ENCODE peak calls at places on chromosomes 1 and 21, in six cellular contexts. M, P, Z, Q, A and E are unnamed samples.

GRCh38 chr1:109482796-109483638 is 688 bp upstream of the ATXN7L2 start:
- DNase-seq in A (no peak), Q (no peak), P (peak), M (no peak), Z (no peak), E (peak)

GRCh38 chr1:204221271-204221670 is 7.5 kb upstream of the GOLT1A start:
- DNase-seq in A (no peak), P (no peak), M (no peak), Q (no peak), Z (no peak), E (no peak)

GRCh38 chr1:4675454-4676186 is 21.2 kb downstream of the AJAP1 start:
- DNase-seq in P (no peak), A (no peak), M (no peak), Z (no peak), Q (no peak), E (no peak)

GRCh38 chr1:19786988-19787423 is 12.7 kb downstream of the TMCO4 start:
- DNase-seq in M (no peak), A (peak), Q (peak), Z (no peak), P (peak), E (no peak)

GRCh38 chr1:95116666-95117206 is 419 bp upstream of the TLCD4 start:
- DNase-seq in P (peak), Q (peak), A (peak), Z (peak), M (peak), E (peak)

GRCh38 chr1:52032785-52033131 is 852 bp downstream of the KTI12 start:
- DNase-seq in M (peak), P (peak), A (peak), Q (peak), Z (no peak), E (peak)

GRCh38 chr1:233509596-233509995 is 104.3 kb upstream of the KCNK1 start:
- DNase-seq in Z (peak), Q (no peak), P (no peak), M (no peak), A (no peak), E (no peak)

GRCh38 chr1:14095001-14095400 is 395.0 kb downstream of the PRDM2 start:
- DNase-seq in P (no peak), A (peak), Z (peak), Q (peak), M (no peak), E (no peak)

GRCh38 chr1:225448146-225448805 is 20.4 kb upstream of the LBR start:
- DNase-seq in P (no peak), A (no peak), M (no peak), Q (no peak), Z (no peak), E (no peak)

GRCh38 chr1:178434899-178435298 is 61.9 kb downstream of the CLEC20A start:
- DNase-seq in Q (no peak), M (no peak), A (no peak), Z (no peak), P (no peak), E (no peak)

GRCh38 chr1:80929868-80930508 is 870.7 kb upstream of the ADGRL2 start:
- DNase-seq in Z (no peak), P (no peak), Q (no peak), A (no peak), M (no peak), E (no peak)

GRCh38 chr1:47824721-47825120 is 172.5 kb downstream of the TRABD2B start:
- DNase-seq in M (no peak), P (no peak), Z (no peak), A (no peak), Q (no peak), E (no peak)

GRCh38 chr1:187876775-187877174 is 1048.0 kb downstream of the PLA2G4A start:
- DNase-seq in Q (no peak), A (no peak), P (no peak), M (no peak), Z (no peak), E (no peak)

GRCh38 chr1:109241841-109242301 is 7.5 kb upstream of the CELSR2 start:
- DNase-seq in A (peak), Q (peak), M (no peak), Z (no peak), P (no peak), E (no peak)

GRCh38 chr1:228141082-228141870 is 1.2 kb downstream of the GUK1 start:
- DNase-seq in Q (no peak), Z (no peak), M (peak), P (no peak), A (peak), E (peak)

GRCh38 chr1:29556657-29557056 is 320.3 kb downstream of the PTPRU start:
- DNase-seq in Q (no peak), Z (no peak), A (no peak), M (no peak), P (no peak), E (no peak)

GRCh38 chr1:43481481-43481880 is 27.8 kb upstream of the HYI start:
- DNase-seq in Q (no peak), M (no peak), A (no peak), P (no peak), Z (no peak), E (no peak)

GRCh38 chr1:211375286-211375818 is 48.7 kb downstream of the TRAF5 start:
- DNase-seq in Q (peak), P (no peak), Z (no peak), A (no peak), M (no peak), E (no peak)

GRCh38 chr1:54268714-54269297 is 68.8 kb downstream of the MRPL37 start:
- DNase-seq in Z (no peak), Q (no peak), P (no peak), M (no peak), A (no peak), E (no peak)

GRCh38 chr1:31674626-31675025 is 29.2 kb downstream of the COL16A1 start:
- DNase-seq in Q (peak), M (no peak), P (no peak), Z (no peak), A (no peak), E (no peak)

GRCh38 chr1:202254454-202255252 is 61.1 kb downstream of the LGR6 start:
- DNase-seq in Z (no peak), M (peak), P (peak), Q (no peak), A (peak), E (peak)

GRCh38 chr1:225408249-225408648 is 19.6 kb downstream of the LBR start:
- DNase-seq in P (no peak), M (no peak), Q (peak), Z (no peak), A (no peak), E (no peak)

GRCh38 chr1:162554258-162554657 is 7.3 kb upstream of the UAP1 start:
- DNase-seq in Q (no peak), M (peak), P (no peak), A (no peak), Z (no peak), E (peak)

GRCh38 chr1:25562101-25562927 is 18.9 kb downstream of the LDLRAP1 start:
- DNase-seq in Z (no peak), Q (no peak), P (no peak), M (no peak), A (no peak), E (no peak)

GRCh38 chr1:2252423-2252822 is 24.3 kb downstream of the SKI start:
- DNase-seq in Q (no peak), Z (no peak), P (no peak), M (no peak), A (no peak), E (no peak)

GRCh38 chr21:36723371-36723881 is 24.5 kb downstream of the SIM2 start:
- DNase-seq in P (no peak), M (no peak), Z (no peak), A (no peak), Q (no peak), E (no peak)

GRCh38 chr1:170743083-170743482 is 79.2 kb downstream of the PRRX1 start:
- DNase-seq in M (no peak), Q (no peak), P (no peak), A (no peak), Z (no peak), E (no peak)

GRCh38 chr1:27994060-27994459 is 34.3 kb downstream of the XKR8 start:
- DNase-seq in A (no peak), Q (peak), P (no peak), M (no peak), Z (no peak), E (no peak)

GRCh38 chr1:20511518-20512428 is 3.8 kb upstream of the MUL1 start:
- DNase-seq in P (no peak), Z (no peak), Q (no peak), A (no peak), M (peak), E (no peak)

GRCh38 chr1:244444854-244445253 is 6.9 kb downstream of the ADSS2 start:
- DNase-seq in P (no peak), M (peak), Q (peak), A (no peak), Z (no peak), E (no peak)

GRCh38 chr21:20040768-20041167 is 957.4 kb upstream of the NCAM2 start:
- DNase-seq in Q (peak), P (no peak), M (peak), A (no peak), Z (no peak), E (no peak)

GRCh38 chr1:1567831-1568380 is 6.8 kb downstream of the SSU72 start:
- DNase-seq in Z (no peak), M (peak), P (no peak), Q (peak), A (no peak), E (no peak)

GRCh38 chr1:3900969-3901529 is 977 bp upstream of the C1orf174 start:
- DNase-seq in M (peak), Z (peak), A (peak), Q (peak), P (peak), E (peak)

GRCh38 chr1:181062800-181063428 is 25.6 kb upstream of the IER5 start:
- DNase-seq in P (no peak), M (no peak), A (no peak), Q (no peak), Z (no peak), E (peak)

GRCh38 chr1:235423214-235423652 is 56.0 kb downstream of the TBCE start:
- DNase-seq in M (no peak), P (no peak), Q (no peak), Z (no peak), A (no peak), E (no peak)

GRCh38 chr21:35172231-35172630 is 123.1 kb upstream of the RUNX1 start:
- DNase-seq in P (no peak), M (no peak), A (no peak), Q (no peak), Z (no peak), E (no peak)
- H2BK5ac ChIP-seq in P (no peak), M (no peak), A (no peak), Q (no peak), Z (no peak), E (no peak)

GRCh38 chr21:41877901-41878830 is 978 bp downstream of the PRDM15 start:
- DNase-seq in A (no peak), Q (peak), M (peak), Z (peak), P (no peak), E (peak)

GRCh38 chr21:41876928-41877652 is 2.1 kb downstream of the PRDM15 start:
- DNase-seq in P (no peak), M (no peak), Z (no peak), Q (no peak), A (no peak), E (no peak)

GRCh38 chr21:41880153-41880552 is 1.0 kb upstream of the PRDM15 start:
- DNase-seq in Z (no peak), A (no peak), Q (no peak), M (no peak), P (no peak), E (no peak)

GRCh38 chr21:41879190-41879998 is at the start of gene PRDM15:
- DNase-seq in Q (peak), M (peak), A (peak), P (peak), Z (peak), E (peak)

GRCh38 chr21:41878831-41879189 is 334 bp downstream of the PRDM15 start:
- DNase-seq in M (peak), Q (peak), A (peak), P (peak), Z (peak), E (peak)
- H2BK15ac ChIP-seq in M (no peak), Q (no peak), A (no peak), P (no peak), Z (no peak), E (no peak)

GRCh38 chr1:8699679-8700078 is 117.8 kb downstream of the RERE start:
- DNase-seq in Q (no peak), M (no peak), Z (no peak), P (no peak), A (no peak), E (no peak)
- H2BK5ac ChIP-seq in Q (no peak), M (no peak), Z (no peak), P (no peak), A (no peak), E (no peak)

GRCh38 chr1:78468511-78468910 is 22.3 kb upstream of the PTGFR start:
- DNase-seq in M (no peak), Z (no peak), A (no peak), P (no peak), Q (no peak), E (no peak)
- H2BK15ac ChIP-seq in M (no peak), Z (no peak), A (no peak), P (no peak), Q (no peak), E (no peak)

DNA sequence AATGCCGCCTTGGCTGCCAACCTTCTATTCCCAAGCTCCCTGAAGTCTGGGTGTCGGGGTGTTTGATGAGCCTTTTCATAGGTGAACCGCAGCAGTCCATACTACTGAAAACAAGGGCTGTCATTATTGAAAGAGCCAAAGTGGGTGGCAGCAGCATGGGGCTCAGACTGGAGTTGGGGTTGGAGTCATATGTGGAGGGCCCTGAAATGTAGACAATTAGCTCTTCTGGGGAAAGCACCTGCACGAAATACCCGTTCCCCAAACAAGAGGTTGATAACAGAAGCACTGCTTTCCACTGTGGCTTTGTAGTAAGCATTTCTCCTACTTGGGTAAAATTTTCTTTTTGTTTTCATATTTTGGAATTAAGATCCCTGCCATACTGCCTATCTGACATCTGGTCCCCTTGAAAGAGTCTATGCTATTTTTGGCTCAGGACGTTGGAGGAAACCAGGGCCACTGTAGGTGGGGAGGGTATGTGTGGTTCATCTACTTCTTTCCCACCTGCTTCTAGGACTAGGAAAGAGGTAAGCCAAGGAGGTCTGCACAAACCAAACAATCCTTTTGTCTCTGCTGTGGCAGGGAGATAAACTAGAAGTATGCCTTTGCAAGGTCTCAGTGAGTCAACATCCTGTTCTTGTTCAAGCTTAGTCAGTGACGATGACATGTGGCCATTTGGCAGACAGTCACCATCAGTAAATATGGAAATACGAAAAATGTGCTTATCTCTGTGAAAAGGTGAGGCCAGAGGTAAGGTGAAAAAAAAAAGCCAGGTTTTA is 197.0 kb upstream of the UBE2U start:
- DNase-seq in Z (no peak), Q (peak), A (no peak), M (peak), P (no peak), E (peak)
- H2BK5ac ChIP-seq in Z (no peak), Q (no peak), A (no peak), M (no peak), P (no peak), E (no peak)

DNA sequence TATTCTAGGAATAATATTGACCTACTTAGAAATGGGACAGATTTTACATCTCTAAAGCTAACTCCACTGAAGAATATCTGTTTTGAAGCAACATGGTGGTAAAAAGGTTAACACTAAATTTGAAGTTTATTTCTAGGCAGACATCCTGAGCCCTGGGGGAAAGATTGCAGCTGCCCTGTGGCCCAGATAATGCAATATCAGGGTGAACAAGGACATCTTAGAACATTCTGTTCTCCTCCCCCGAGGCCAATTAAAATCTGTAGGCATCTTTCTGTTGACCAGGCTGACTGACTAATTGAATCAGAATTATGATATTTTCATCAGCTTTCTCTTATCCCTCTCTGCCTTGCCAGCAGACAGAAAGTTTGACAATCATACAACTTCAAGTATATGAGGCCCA is 149.8 kb upstream of the DUSP10 start:
- DNase-seq in M (no peak), Q (no peak), Z (no peak), P (no peak), A (no peak), E (no peak)
- H2BK15ac ChIP-seq in M (no peak), Q (no peak), Z (no peak), P (no peak), A (no peak), E (peak)

DNA sequence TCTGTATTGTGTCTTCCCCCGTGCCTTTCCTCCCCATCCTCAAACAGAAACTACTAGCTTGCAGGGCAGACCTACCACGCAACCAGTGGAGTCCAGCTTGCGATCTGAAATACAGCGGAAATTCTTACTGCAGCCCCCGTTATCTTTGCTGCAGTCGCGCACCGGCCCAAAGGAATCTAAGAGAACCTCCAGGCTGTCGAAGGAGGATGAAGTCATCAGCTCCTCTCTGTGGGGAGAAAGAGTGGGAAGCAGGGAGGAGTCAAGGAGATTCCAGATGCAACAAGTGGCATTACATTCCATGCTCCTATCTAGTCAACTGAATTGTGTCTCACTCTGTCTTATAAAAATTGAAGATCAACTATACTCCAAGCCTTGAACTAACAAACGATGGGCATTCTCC is 206.9 kb downstream of the ASTN1 start:
- DNase-seq in M (no peak), Z (no peak), P (no peak), A (no peak), Q (peak), E (no peak)
- H2BK5ac ChIP-seq in M (no peak), Z (no peak), P (no peak), A (no peak), Q (no peak), E (no peak)

GRCh38 chr1:98723574-98723973 is 62.1 kb downstream of the SNX7 start:
- DNase-seq in Q (no peak), A (no peak), Z (no peak), P (no peak), M (no peak), E (no peak)
- H2BK15ac ChIP-seq in Q (no peak), A (no peak), Z (no peak), P (no peak), M (no peak), E (no peak)

GRCh38 chr1:119631086-119631432 is 17.0 kb downstream of the ZNF697 start:
- DNase-seq in Q (no peak), A (no peak), Z (no peak), P (no peak), M (no peak), E (no peak)
- H2BK5ac ChIP-seq in Q (no peak), A (no peak), Z (no peak), P (no peak), M (peak), E (no peak)